ENCODE peak calls at places on chromosomes 3 and 15, in five cellular contexts. I, B, S, W and O are unnamed samples.

GRCh38 chr15:59333401-59334062 is 39.1 kb downstream of the MYO1E start:
- DNase-seq in S (no peak), B (no peak), I (no peak), W (no peak), O (no peak)

GRCh38 chr3:8442993-8443670 is 58.5 kb upstream of the LMCD1 start:
- DNase-seq in B (no peak), S (no peak), W (no peak), I (no peak), O (no peak)

GRCh38 chr15:97706059-97706458 is 254.4 kb upstream of the ARRDC4 start:
- DNase-seq in B (no peak), S (no peak), I (no peak), W (no peak), O (no peak)

GRCh38 chr3:64684715-64685261 is 3.0 kb downstream of the ADAMTS9 start:
- DNase-seq in I (no peak), S (no peak), W (no peak), B (no peak), O (no peak)

GRCh38 chr3:30518872-30519271 is 87.5 kb upstream of the TGFBR2 start:
- DNase-seq in S (no peak), W (no peak), B (no peak), I (no peak), O (no peak)

GRCh38 chr3:186162221-186162620 is 53.3 kb upstream of the ETV5 start:
- DNase-seq in S (no peak), B (no peak), W (no peak), I (no peak), O (no peak)

GRCh38 chr3:25713316-25713967 is 48.7 kb upstream of the TOP2B start:
- DNase-seq in B (no peak), S (no peak), W (no peak), I (no peak), O (no peak)

GRCh38 chr3:127233371-127233770 is 40.4 kb downstream of the PRR23E start:
- DNase-seq in S (no peak), B (peak), W (no peak), I (no peak), O (no peak)

GRCh38 chr3:45199837-45200648 is 26.0 kb downstream of the TMEM158 start:
- DNase-seq in W (no peak), B (no peak), S (peak), I (no peak), O (no peak)

GRCh38 chr15:41944313-41944940 is 27.9 kb downstream of the EHD4 start:
- DNase-seq in S (peak), B (no peak), W (no peak), I (peak), O (no peak)

GRCh38 chr3:151903501-151903991 is 30.1 kb downstream of the SUCNR1 start:
- DNase-seq in S (no peak), I (peak), W (no peak), B (no peak), O (no peak)

GRCh38 chr3:87120850-87121249 is 106.3 kb upstream of the CHMP2B start:
- DNase-seq in S (no peak), I (no peak), W (no peak), B (no peak), O (no peak)

GRCh38 chr15:74584779-74585178 is 30.9 kb upstream of the CLK3 start:
- DNase-seq in I (no peak), B (no peak), S (no peak), W (no peak), O (no peak)

GRCh38 chr3:94146455-94146854 is 83.6 kb downstream of the NSUN3 start:
- DNase-seq in B (no peak), I (no peak), S (no peak), W (no peak), O (no peak)

GRCh38 chr15:101488300-101489164 is 975 bp downstream of the PCSK6 start:
- DNase-seq in I (no peak), B (no peak), S (no peak), W (no peak), O (no peak)

GRCh38 chr15:45891766-45892165 is 256.9 kb downstream of the SQOR start:
- DNase-seq in W (no peak), I (no peak), S (peak), B (no peak), O (no peak)

GRCh38 chr15:77555232-77555631 is 77.5 kb downstream of the LINGO1 start:
- DNase-seq in B (no peak), W (no peak), I (no peak), S (no peak), O (no peak)

GRCh38 chr3:89278305-89278704 is 170.9 kb downstream of the EPHA3 start:
- DNase-seq in I (no peak), S (no peak), W (no peak), B (no peak), O (no peak)

GRCh38 chr3:170705136-170705535 is 119.3 kb upstream of the SLC7A14 start:
- DNase-seq in B (no peak), S (no peak), W (no peak), I (no peak), O (no peak)

GRCh38 chr3:45795509-45795881 is 841 bp downstream of the SLC6A20 start:
- DNase-seq in B (peak), S (no peak), I (no peak), W (no peak), O (no peak)

GRCh38 chr3:21752749-21753347 is 1.8 kb upstream of the ZNF385D start:
- DNase-seq in W (no peak), I (peak), B (no peak), S (peak), O (no peak)